ENCODE peak calls at places on chromosomes 2 and 18, in seven cellular contexts. One of them, this sample, is unnamed.

GRCh38 chr2:32464441-32464840 is 107.6 kb downstream of the BIRC6 start:
- DNase-seq in HFF-Myc: no peak
- DNase-seq in AG09309: no peak
- DNase-seq in stimulated activated CD8-positive, alpha-beta memory T cell treated with anti-CD3 and anti-CD28 coated beads, Interleukin-2, amount 100 ng/mL, for 48 hours: no peak
- DNase-seq in globus pallidus: peak; percentile 8
- DNase-seq in activated effector memory CD4-positive, alpha-beta T cell treated with anti-CD3 and anti-CD28 coated beads, Interleukin-2, amount 50 U/mL, for 16 hours: no peak
- DNase-seq in NCI-H774: no peak
- DNase-seq in this sample: peak; percentile 92

GRCh38 chr2:58845011-58845410 is 603.9 kb upstream of the FANCL start:
- DNase-seq in activated effector memory CD4-positive, alpha-beta T cell treated with anti-CD3 and anti-CD28 coated beads, Interleukin-2, amount 50 U/mL, for 16 hours: no peak
- DNase-seq in stimulated activated CD8-positive, alpha-beta memory T cell treated with anti-CD3 and anti-CD28 coated beads, Interleukin-2, amount 100 ng/mL, for 48 hours: no peak
- DNase-seq in AG09309: no peak
- DNase-seq in HFF-Myc: no peak
- DNase-seq in globus pallidus: no peak
- DNase-seq in NCI-H774: peak; percentile 35
- DNase-seq in this sample: no peak

GRCh38 chr2:9037176-9037575 is 33.7 kb upstream of the MBOAT2 start:
- DNase-seq in globus pallidus: no peak
- DNase-seq in stimulated activated CD8-positive, alpha-beta memory T cell treated with anti-CD3 and anti-CD28 coated beads, Interleukin-2, amount 100 ng/mL, for 48 hours: no peak
- DNase-seq in AG09309: no peak
- DNase-seq in HFF-Myc: no peak
- DNase-seq in activated effector memory CD4-positive, alpha-beta T cell treated with anti-CD3 and anti-CD28 coated beads, Interleukin-2, amount 50 U/mL, for 16 hours: no peak
- DNase-seq in NCI-H774: no peak
- DNase-seq in this sample: no peak

GRCh38 chr2:54227798-54228197 is 28.2 kb downstream of the TSPYL6 start:
- DNase-seq in activated effector memory CD4-positive, alpha-beta T cell treated with anti-CD3 and anti-CD28 coated beads, Interleukin-2, amount 50 U/mL, for 16 hours: no peak
- DNase-seq in AG09309: no peak
- DNase-seq in HFF-Myc: no peak
- DNase-seq in stimulated activated CD8-positive, alpha-beta memory T cell treated with anti-CD3 and anti-CD28 coated beads, Interleukin-2, amount 100 ng/mL, for 48 hours: no peak
- DNase-seq in globus pallidus: no peak
- DNase-seq in NCI-H774: no peak
- DNase-seq in this sample: peak; percentile 39

GRCh38 chr2:128682266-128682665 is 363.6 kb upstream of the HS6ST1 start:
- DNase-seq in AG09309: no peak
- DNase-seq in activated effector memory CD4-positive, alpha-beta T cell treated with anti-CD3 and anti-CD28 coated beads, Interleukin-2, amount 50 U/mL, for 16 hours: no peak
- DNase-seq in HFF-Myc: no peak
- DNase-seq in globus pallidus: no peak
- DNase-seq in stimulated activated CD8-positive, alpha-beta memory T cell treated with anti-CD3 and anti-CD28 coated beads, Interleukin-2, amount 100 ng/mL, for 48 hours: no peak
- DNase-seq in NCI-H774: no peak
- DNase-seq in this sample: no peak

GRCh38 chr18:48032876-48033769 is 102.7 kb upstream of the SMAD2 start:
- DNase-seq in NCI-H774: no peak
- DNase-seq in AG09309: peak; percentile 23
- DNase-seq in HFF-Myc: no peak
- DNase-seq in activated effector memory CD4-positive, alpha-beta T cell treated with anti-CD3 and anti-CD28 coated beads, Interleukin-2, amount 50 U/mL, for 16 hours: peak; percentile 13
- DNase-seq in stimulated activated CD8-positive, alpha-beta memory T cell treated with anti-CD3 and anti-CD28 coated beads, Interleukin-2, amount 100 ng/mL, for 48 hours: no peak
- DNase-seq in globus pallidus: no peak
- DNase-seq in this sample: no peak

GRCh38 chr18:69636529-69637301 is 236.0 kb downstream of the DOK6 start:
- DNase-seq in NCI-H774: no peak
- DNase-seq in HFF-Myc: no peak
- DNase-seq in activated effector memory CD4-positive, alpha-beta T cell treated with anti-CD3 and anti-CD28 coated beads, Interleukin-2, amount 50 U/mL, for 16 hours: no peak
- DNase-seq in AG09309: no peak
- DNase-seq in stimulated activated CD8-positive, alpha-beta memory T cell treated with anti-CD3 and anti-CD28 coated beads, Interleukin-2, amount 100 ng/mL, for 48 hours: no peak
- DNase-seq in globus pallidus: no peak
- DNase-seq in this sample: no peak

GRCh38 chr18:77105021-77105420 is 27.6 kb downstream of the MBP start:
- DNase-seq in activated effector memory CD4-positive, alpha-beta T cell treated with anti-CD3 and anti-CD28 coated beads, Interleukin-2, amount 50 U/mL, for 16 hours: no peak
- DNase-seq in stimulated activated CD8-positive, alpha-beta memory T cell treated with anti-CD3 and anti-CD28 coated beads, Interleukin-2, amount 100 ng/mL, for 48 hours: no peak
- DNase-seq in HFF-Myc: no peak
- DNase-seq in globus pallidus: no peak
- DNase-seq in AG09309: no peak
- DNase-seq in NCI-H774: no peak
- DNase-seq in this sample: no peak

GRCh38 chr2:37711308-37711731 is 39.9 kb upstream of the CDC42EP3 start:
- DNase-seq in globus pallidus: no peak
- DNase-seq in NCI-H774: no peak
- DNase-seq in AG09309: peak; percentile 86
- DNase-seq in activated effector memory CD4-positive, alpha-beta T cell treated with anti-CD3 and anti-CD28 coated beads, Interleukin-2, amount 50 U/mL, for 16 hours: no peak
- DNase-seq in HFF-Myc: peak; percentile 84
- DNase-seq in stimulated activated CD8-positive, alpha-beta memory T cell treated with anti-CD3 and anti-CD28 coated beads, Interleukin-2, amount 100 ng/mL, for 48 hours: no peak
- DNase-seq in this sample: peak; percentile 94

GRCh38 chr2:120155308-120155707 is 67.9 kb downstream of the TMEM185B start:
- DNase-seq in NCI-H774: no peak
- DNase-seq in activated effector memory CD4-positive, alpha-beta T cell treated with anti-CD3 and anti-CD28 coated beads, Interleukin-2, amount 50 U/mL, for 16 hours: no peak
- DNase-seq in HFF-Myc: no peak
- DNase-seq in globus pallidus: no peak
- DNase-seq in stimulated activated CD8-positive, alpha-beta memory T cell treated with anti-CD3 and anti-CD28 coated beads, Interleukin-2, amount 100 ng/mL, for 48 hours: no peak
- DNase-seq in AG09309: no peak
- DNase-seq in this sample: no peak

GRCh38 chr2:25294573-25295462 is 46.9 kb downstream of the DNMT3A start:
- DNase-seq in NCI-H774: peak; percentile 48
- DNase-seq in AG09309: no peak
- DNase-seq in HFF-Myc: no peak
- DNase-seq in globus pallidus: peak; percentile 80
- DNase-seq in activated effector memory CD4-positive, alpha-beta T cell treated with anti-CD3 and anti-CD28 coated beads, Interleukin-2, amount 50 U/mL, for 16 hours: peak; percentile 91
- DNase-seq in stimulated activated CD8-positive, alpha-beta memory T cell treated with anti-CD3 and anti-CD28 coated beads, Interleukin-2, amount 100 ng/mL, for 48 hours: peak; percentile 65
- DNase-seq in this sample: peak; percentile 63

GRCh38 chr2:10947005-10947440 is 35.3 kb downstream of the KCNF1 start:
- DNase-seq in stimulated activated CD8-positive, alpha-beta memory T cell treated with anti-CD3 and anti-CD28 coated beads, Interleukin-2, amount 100 ng/mL, for 48 hours: no peak
- DNase-seq in globus pallidus: no peak
- DNase-seq in AG09309: no peak
- DNase-seq in NCI-H774: no peak
- DNase-seq in HFF-Myc: no peak
- DNase-seq in activated effector memory CD4-positive, alpha-beta T cell treated with anti-CD3 and anti-CD28 coated beads, Interleukin-2, amount 50 U/mL, for 16 hours: peak; percentile 43
- DNase-seq in this sample: no peak

This sample was measured in SJCRH30.